ENCODE peak calls at places on chromosomes 2 and 18, in four cellular contexts. D is adrenal gland; T is CD4-positive, alpha-beta T cell; A is body of pancreas. G is an unnamed sample. For H3K27me3, the result is how much of the 10 kb centered on the place peaks cover.

GRCh38 chr2:143521404-143521803 is 392.2 kb downstream of the ARHGAP15 start:
- DNase-seq in A (no peak), T (no peak), D (no peak), G (no peak)

GRCh38 chr2:119366161-119366648 is 429 bp downstream of the C2orf76 start:
- DNase-seq in D (no peak), T (peak), A (peak), G (peak)

GRCh38 chr2:80643598-80643997 is 339.0 kb upstream of the LRRTM1 start:
- DNase-seq in A (no peak), D (no peak), T (no peak), G (no peak)

GRCh38 chr18:46466236-46467160 is 190.5 kb downstream of the LOXHD1 start:
- DNase-seq in A (no peak), T (no peak), D (no peak), G (no peak)

GRCh38 chr2:105682401-105682800 is 62.3 kb upstream of the NCK2 start:
- DNase-seq in D (no peak), A (no peak), T (no peak), G (no peak)

GRCh38 chr2:31020713-31021112 is 117.5 kb downstream of the GALNT14 start:
- DNase-seq in D (no peak), A (no peak), T (no peak), G (no peak)

GRCh38 chr18:36772339-36772738 is 56.5 kb downstream of the TPGS2 start:
- DNase-seq in D (no peak), A (peak), T (no peak), G (no peak)

GRCh38 chr2:188776634-188777033 is 197.5 kb upstream of the COL3A1 start:
- DNase-seq in A (no peak), T (no peak), D (no peak), G (peak)

GRCh38 chr2:188399159-188399558 is 107.5 kb downstream of the GULP1 start:
- DNase-seq in D (no peak), A (no peak), T (no peak), G (no peak)

GRCh38 chr2:176242211-176242610 is 27.0 kb upstream of the MTX2 start:
- DNase-seq in A (no peak), T (no peak), D (no peak), G (no peak)

GRCh38 chr2:45706028-45706427 is 54.6 kb downstream of the PRKCE start:
- DNase-seq in A (no peak), T (no peak), D (no peak), G (no peak)

GRCh38 chr2:210399440-210400041 is 77.0 kb downstream of the LANCL1 start:
- DNase-seq in T (no peak), A (no peak), D (no peak), G (no peak)

GRCh38 chr2:38794235-38794946 is 16.4 kb downstream of the GEMIN6 start:
- DNase-seq in A (no peak), T (no peak), D (no peak), G (no peak)

GRCh38 chr2:215830313-215830712 is 183.0 kb downstream of the MREG start:
- DNase-seq in A (peak), D (peak), T (no peak), G (peak)

GRCh38 chr2:218257390-218257981 is 3.3 kb upstream of the GPBAR1 start:
- DNase-seq in D (peak), A (peak), T (peak), G (peak)

GRCh38 chr2:151771599-151772358 is 37.5 kb upstream of the NEB start:
- DNase-seq in A (peak), D (no peak), T (no peak), G (no peak)

GRCh38 chr2:6653281-6653750 is 212.4 kb downstream of the CMPK2 start:
- DNase-seq in T (no peak), D (no peak), A (no peak), G (no peak)

GRCh38 chr2:201363857-201364560 is 6.9 kb upstream of the FLACC1 start:
- DNase-seq in D (no peak), T (no peak), A (peak), G (peak)

GRCh38 chr2:232521524-232521923 is 1.3 kb downstream of the PRSS56 start:
- DNase-seq in A (no peak), D (no peak), T (no peak), G (no peak)

GRCh38 chr18:44680271-44681038 is at the start of gene SETBP1:
- DNase-seq in T (no peak), A (peak), D (peak), G (peak)

GRCh38 chr18:41771971-41772370 is 183.1 kb upstream of the PIK3C3 start:
- DNase-seq in D (no peak), A (no peak), T (no peak), G (no peak)

GRCh38 chr2:106098081-106098480 is 96.0 kb downstream of the UXS1 start:
- DNase-seq in A (no peak), T (no peak), D (no peak), G (no peak)

GRCh38 chr18:26548144-26549102 is at the start of gene KCTD1:
- DNase-seq in A (peak), D (peak), T (peak), G (peak)

GRCh38 chr2:201471732-201472395 is 20.3 kb downstream of the STRADB start:
- DNase-seq in D (no peak), A (no peak), T (no peak), G (peak)

GRCh38 chr2:136208682-136209081 is 90.7 kb upstream of the CXCR4 start:
- DNase-seq in T (no peak), D (no peak), A (no peak), G (no peak)

GRCh38 chr2:187553908-187554703 is at the start of gene TFPI:
- DNase-seq in T (no peak), A (peak), D (no peak), G (peak)

GRCh38 chr2:109330056-109330455 is 201.1 kb downstream of the SH3RF3 start:
- DNase-seq in A (no peak), T (no peak), D (no peak), G (no peak)

GRCh38 chr2:15494877-15495276 is 66.3 kb downstream of the NBAS start:
- DNase-seq in D (no peak), T (no peak), A (no peak), G (no peak)

GRCh38 chr2:85435220-85435958 is 16.9 kb downstream of the SH2D6 start:
- DNase-seq in T (no peak), A (no peak), D (no peak), G (no peak)

GRCh38 chr2:233061591-233062446 is 1.7 kb downstream of the INPP5D start:
- DNase-seq in A (peak), T (no peak), D (no peak), G (no peak)

GRCh38 chr2:68263632-68264031 is 11.3 kb upstream of the PPP3R1 start:
- DNase-seq in D (no peak), A (no peak), T (no peak), G (no peak)

GRCh38 chr2:33599943-33600192 is 769 bp upstream of the FAM98A start:
- DNase-seq in A (no peak), D (no peak), T (no peak), G (no peak)

GRCh38 chr2:33598472-33599174 is 476 bp downstream of the FAM98A start:
- DNase-seq in D (peak), T (no peak), A (peak), G (no peak)

GRCh38 chr2:33602216-33602830 is 3.2 kb upstream of the FAM98A start:
- DNase-seq in A (no peak), D (no peak), T (no peak), G (no peak)

GRCh38 chr2:33597026-33597425 is 2.1 kb downstream of the FAM98A start:
- DNase-seq in A (no peak), T (no peak), D (no peak), G (no peak)

GRCh38 chr2:33599175-33599942 is at the start of gene FAM98A:
- DNase-seq in D (peak), T (peak), A (peak), G (peak)
- TF ChIP-seq CTCF in D (no peak), T (no peak), A (peak), G (peak)

DNA sequence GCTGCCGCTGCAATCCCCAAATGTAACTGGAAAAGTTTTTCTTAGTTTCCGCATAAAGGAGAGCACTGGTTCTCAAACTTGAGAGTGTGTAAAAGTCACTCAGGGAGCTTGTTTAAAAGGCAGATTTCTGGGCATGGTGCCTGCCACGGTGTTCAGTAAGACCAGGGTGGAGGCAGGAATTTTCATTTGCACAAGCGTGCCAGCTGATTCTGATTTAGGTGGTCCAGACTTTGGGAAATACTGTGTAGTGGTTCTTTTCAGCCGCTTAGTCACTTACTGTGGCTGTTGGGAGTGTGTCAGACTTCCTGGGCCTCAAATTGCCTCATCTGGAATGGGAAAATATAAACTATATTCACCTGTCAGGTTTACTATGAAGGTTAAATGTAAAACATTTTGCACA is 788 bp downstream of the ARMC9 start:
- DNase-seq in T (no peak), D (no peak), A (no peak), G (peak)
- H3K27ac ChIP-seq in T (no peak), D (no peak), A (no peak), G (no peak)

GRCh38 chr18:35176925-35177324 is 63.9 kb upstream of the ZNF397 start:
- DNase-seq in D (no peak), A (no peak), T (no peak), G (no peak)

GRCh38 chr18:35183846-35184245 is 57.0 kb upstream of the ZNF397 start:
- DNase-seq in T (no peak), A (no peak), D (no peak), G (no peak)

GRCh38 chr18:35178260-35178659 is 62.6 kb upstream of the ZNF397 start:
- DNase-seq in D (peak), T (no peak), A (no peak), G (peak)

GRCh38 chr18:35182151-35182550 is 58.7 kb upstream of the ZNF397 start:
- DNase-seq in A (no peak), D (no peak), T (no peak), G (no peak)

GRCh38 chr18:35179906-35180305 is 60.9 kb upstream of the ZNF397 start:
- DNase-seq in A (no peak), T (no peak), D (no peak), G (no peak)
- H3K27me3 ChIP-seq in A (under half), T (under half), D (under half), G (under half)

GRCh38 chr2:47006374-47007220 is 91.0 kb upstream of the MCFD2 start:
- DNase-seq in T (no peak), D (no peak), A (peak), G (no peak)
- TF ChIP-seq CTCF in T (no peak), D (no peak), A (no peak), G (no peak)

GRCh38 chr2:40127890-40128548 is 323.9 kb downstream of the SLC8A1 start:
- DNase-seq in T (no peak), D (no peak), A (no peak), G (no peak)

GRCh38 chr2:40130251-40130994 is 321.5 kb downstream of the SLC8A1 start:
- DNase-seq in A (no peak), T (no peak), D (no peak), G (no peak)

GRCh38 chr2:40131061-40131704 is 320.7 kb downstream of the SLC8A1 start:
- DNase-seq in D (no peak), T (no peak), A (no peak), G (no peak)

GRCh38 chr2:40128796-40129195 is 323.1 kb downstream of the SLC8A1 start:
- DNase-seq in T (no peak), D (no peak), A (no peak), G (no peak)

GRCh38 chr2:40129725-40130124 is 322.2 kb downstream of the SLC8A1 start:
- DNase-seq in D (no peak), A (no peak), T (no peak), G (no peak)
- H3K27ac ChIP-seq in D (no peak), A (no peak), T (no peak), G (no peak)

DNA sequence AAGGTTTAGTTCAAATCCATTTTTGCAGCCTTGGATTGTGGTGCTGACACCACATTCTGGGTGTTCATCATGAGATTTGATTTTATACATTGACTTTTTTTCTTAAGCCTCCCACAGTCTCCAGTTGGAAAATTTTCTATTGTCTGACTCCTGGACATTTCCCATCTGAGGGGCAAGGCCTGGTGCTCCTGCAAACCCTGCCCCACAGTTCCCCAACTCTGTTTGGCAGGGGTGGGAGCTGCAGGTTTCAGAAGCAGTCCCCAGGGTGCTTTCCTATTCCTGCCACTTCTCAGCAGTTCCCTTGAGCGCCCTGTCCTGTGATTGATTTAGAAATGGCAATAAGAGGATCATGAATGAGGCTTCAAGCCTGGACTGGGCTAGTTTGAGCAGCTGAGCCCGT is 77.0 kb downstream of the CIB4 start:
- DNase-seq in D (no peak), T (no peak), A (no peak), G (no peak)
- H3K27me3 ChIP-seq in D (under half), T (under half), A (under half), G (half or more)

DNA sequence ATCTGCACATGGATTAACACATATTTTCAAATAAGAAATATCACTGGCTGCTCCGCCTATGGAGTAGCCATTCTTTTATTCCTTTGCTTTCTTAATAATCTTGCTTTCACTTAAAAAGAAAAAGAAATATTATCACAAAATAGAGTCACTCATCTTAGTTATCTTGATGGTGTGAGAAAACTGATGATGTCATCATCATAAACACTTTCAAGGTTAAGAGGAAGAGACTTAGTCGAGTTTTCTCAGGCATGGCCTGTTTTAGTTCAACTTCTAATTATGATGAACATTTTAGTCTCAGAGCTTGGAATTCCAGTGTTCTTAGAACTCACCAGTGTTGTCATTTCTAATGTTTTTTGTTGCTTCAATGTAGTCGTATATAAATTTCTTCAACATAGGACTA is 506.1 kb downstream of the PTPRM start:
- DNase-seq in T (no peak), D (no peak), A (no peak), G (no peak)
- TF ChIP-seq CTCF in T (no peak), D (no peak), A (no peak), G (no peak)

GRCh38 chr2:167965907-167966306 is 281.5 kb downstream of the STK39 start:
- DNase-seq in A (no peak), D (no peak), T (no peak), G (no peak)

GRCh38 chr2:167963899-167964649 is 283.3 kb downstream of the STK39 start:
- DNase-seq in D (no peak), A (no peak), T (no peak), G (no peak)

GRCh38 chr2:167964650-167965404 is 282.6 kb downstream of the STK39 start:
- DNase-seq in A (no peak), D (no peak), T (no peak), G (no peak)

GRCh38 chr2:167966937-167967913 is 280.2 kb downstream of the STK39 start:
- DNase-seq in A (no peak), D (no peak), T (no peak), G (no peak)

DNA sequence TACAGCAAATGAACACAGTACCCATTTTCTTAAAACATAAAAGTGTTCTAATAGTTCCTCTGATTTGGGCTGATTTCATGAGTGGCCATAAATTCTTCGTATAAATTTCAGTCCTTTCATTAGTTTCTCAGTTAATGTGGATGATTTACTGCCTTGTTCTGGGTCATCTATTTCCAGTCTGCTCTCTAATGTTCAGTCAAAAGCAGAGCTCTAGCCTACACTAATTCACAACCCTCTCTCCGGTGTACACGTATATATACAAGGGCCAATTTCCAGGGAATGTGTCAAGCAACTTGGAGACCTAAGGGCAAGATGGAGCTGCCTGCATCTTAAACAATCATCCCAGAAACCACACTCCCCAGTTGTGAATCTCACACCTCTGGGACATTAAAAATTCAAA is 281.0 kb downstream of the STK39 start:
- DNase-seq in D (no peak), A (no peak), T (no peak), G (no peak)
- H3K27ac ChIP-seq in D (no peak), A (no peak), T (no peak), G (no peak)

DNA sequence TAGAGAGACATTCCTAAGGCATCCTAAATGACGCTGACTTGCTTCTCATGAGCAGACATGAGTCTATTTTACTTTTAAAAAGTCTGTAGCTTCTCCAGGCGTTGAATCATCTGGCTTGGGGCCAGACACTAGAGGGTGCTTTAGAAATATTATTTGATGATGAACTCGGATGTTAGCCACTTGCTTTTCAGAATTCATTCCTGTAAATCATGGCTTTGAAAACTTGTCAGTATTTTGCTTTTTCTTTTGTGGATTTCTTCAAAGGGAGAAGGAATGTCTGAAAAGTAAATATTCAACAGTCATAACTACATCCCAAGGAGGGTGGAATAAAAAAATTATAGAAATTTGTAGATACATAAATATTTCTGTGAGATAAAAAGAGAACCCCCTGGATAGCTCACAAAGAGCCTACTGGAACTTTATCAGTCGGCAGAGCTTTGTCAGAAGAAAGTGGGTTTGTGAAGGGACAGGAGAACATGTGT is 370.8 kb downstream of the OSR1 start:
- DNase-seq in D (peak), A (peak), T (no peak), G (peak)
- H3K27me3 ChIP-seq in D (under half), A (under half), T (under half), G (under half)

GRCh38 chr2:21181957-21182356 is 58.2 kb downstream of the TDRD15 start:
- DNase-seq in D (no peak), T (no peak), A (no peak), G (no peak)

DNA sequence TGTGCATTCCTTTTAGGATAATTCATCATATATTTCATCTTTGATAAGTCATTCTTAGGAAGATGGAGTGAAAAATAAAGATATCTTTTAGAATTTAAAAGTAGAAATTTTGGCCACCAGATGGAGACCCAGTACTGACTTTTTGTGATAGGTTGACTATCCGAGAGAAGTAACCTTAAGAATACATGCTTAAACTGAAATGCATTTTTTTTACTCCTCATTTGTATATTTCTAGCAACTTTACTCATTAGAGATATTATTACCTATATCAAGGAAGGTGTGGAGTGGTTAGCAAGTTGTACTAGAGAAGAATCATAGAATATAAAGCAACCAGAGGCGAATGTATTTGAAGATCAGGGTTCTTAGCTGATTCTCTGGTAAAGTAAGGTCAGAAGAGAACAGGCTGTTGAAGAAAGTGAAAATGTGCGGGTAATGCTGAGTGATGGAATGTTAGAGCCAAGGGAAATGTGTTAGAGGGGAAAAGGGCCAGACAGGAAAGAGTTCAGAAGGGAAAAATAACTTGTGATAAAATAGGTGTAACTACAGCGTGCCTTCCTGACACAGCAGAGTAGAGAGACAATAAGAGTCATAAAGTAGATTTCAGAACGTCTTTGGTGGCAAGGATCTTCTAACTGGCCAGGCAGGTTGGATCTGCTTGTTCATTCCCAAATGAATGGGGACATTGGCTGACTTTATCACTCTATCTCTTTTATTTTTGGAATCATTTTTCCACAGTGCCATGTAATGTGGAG is 52.3 kb downstream of the TDRD15 start:
- DNase-seq in T (no peak), A (no peak), D (no peak), G (no peak)
- TF ChIP-seq CTCF in T (no peak), A (peak), D (peak), G (peak)